ENCODE peak calls at places on chromosomes 5 and 9, in six cellular contexts. S, U, Y, C, F and K are unnamed samples.

GRCh38 chr9:125243792-125244260 is 2.7 kb upstream of the HSPA5 start:
- DNase-seq in F (no peak), U (no peak), Y (no peak), S (no peak), C (no peak), K (no peak)

GRCh38 chr5:7801898-7802614 is 48.9 kb downstream of the CFAP90 start:
- DNase-seq in S (no peak), U (no peak), Y (no peak), C (no peak), F (no peak), K (no peak)

GRCh38 chr9:92325991-92326500 is 293 bp downstream of the CENPP start:
- DNase-seq in F (no peak), U (no peak), S (no peak), Y (no peak), C (no peak), K (no peak)

GRCh38 chr9:135473972-135474543 is 5.5 kb upstream of the PPP1R26 start:
- DNase-seq in S (no peak), F (no peak), Y (no peak), U (no peak), C (no peak), K (no peak)

GRCh38 chr5:154440540-154440939 is 5.3 kb upstream of the SAP30L start:
- DNase-seq in Y (no peak), S (no peak), U (no peak), F (no peak), C (no peak), K (no peak)

GRCh38 chr5:164370841-164371240 is 865.4 kb downstream of the MAT2B start:
- DNase-seq in S (no peak), Y (no peak), U (no peak), C (no peak), F (no peak), K (no peak)

GRCh38 chr9:95740217-95741004 is 135.1 kb upstream of the ERCC6L2 start:
- DNase-seq in U (no peak), F (no peak), S (no peak), Y (no peak), C (no peak), K (no peak)

GRCh38 chr9:110021891-110022290 is 186.1 kb downstream of the C9orf152 start:
- DNase-seq in F (no peak), C (no peak), Y (no peak), U (no peak), S (no peak), K (no peak)

GRCh38 chr9:111959468-111959941 is 62.9 kb downstream of the UGCG start:
- DNase-seq in S (no peak), F (no peak), U (no peak), C (no peak), Y (peak), K (no peak)

GRCh38 chr9:16213781-16214515 is 656.5 kb downstream of the BNC2 start:
- DNase-seq in C (no peak), F (no peak), U (no peak), S (peak), Y (peak), K (peak)

GRCh38 chr9:4301971-4302427 is 2.1 kb upstream of the GLIS3 start:
- DNase-seq in F (no peak), C (no peak), U (no peak), S (peak), Y (no peak), K (peak)

GRCh38 chr5:78779771-78780616 is 131.4 kb upstream of the LHFPL2 start:
- DNase-seq in C (no peak), U (no peak), Y (no peak), S (no peak), F (no peak), K (no peak)

GRCh38 chr5:55622460-55622859 is 87.7 kb upstream of the PLPP1 start:
- DNase-seq in C (no peak), U (no peak), S (no peak), F (no peak), Y (no peak), K (no peak)

GRCh38 chr9:2711716-2712115 is 5.6 kb upstream of the KCNV2 start:
- DNase-seq in Y (no peak), S (no peak), F (no peak), C (no peak), U (no peak), K (no peak)

GRCh38 chr9:37747271-37747753 is 6.3 kb upstream of the TRMT10B start:
- DNase-seq in U (no peak), S (peak), C (no peak), Y (peak), F (peak), K (no peak)

GRCh38 chr5:137699291-137700281 is 36.3 kb downstream of the KLHL3 start:
- DNase-seq in F (no peak), Y (no peak), C (no peak), S (no peak), U (no peak), K (no peak)

GRCh38 chr5:78984611-78985406 is at the start of gene ARSB:
- DNase-seq in U (peak), S (peak), Y (peak), C (peak), F (peak), K (peak)

GRCh38 chr9:114387678-114388431 is at the start of gene AKNA:
- DNase-seq in U (peak), S (peak), Y (peak), F (no peak), C (peak), K (peak)

GRCh38 chr5:92629574-92629973 is 951.4 kb downstream of the NR2F1-AS1 start:
- DNase-seq in U (no peak), F (no peak), C (no peak), S (no peak), Y (no peak), K (no peak)

GRCh38 chr5:72204946-72205345 is 97.7 kb downstream of the MAP1B start:
- DNase-seq in Y (no peak), U (no peak), F (no peak), S (no peak), C (no peak), K (no peak)

GRCh38 chr5:77449981-77450380 is 42.1 kb downstream of the WDR41 start:
- DNase-seq in U (no peak), C (no peak), S (no peak), Y (no peak), F (no peak), K (no peak)

GRCh38 chr5:40198736-40199135 is 481.0 kb upstream of the PTGER4 start:
- DNase-seq in Y (no peak), U (no peak), F (no peak), C (no peak), S (no peak), K (no peak)

GRCh38 chr5:177416334-177416733 is 7.0 kb upstream of the F12 start:
- DNase-seq in C (no peak), Y (no peak), F (no peak), S (peak), U (no peak), K (no peak)

DNA sequence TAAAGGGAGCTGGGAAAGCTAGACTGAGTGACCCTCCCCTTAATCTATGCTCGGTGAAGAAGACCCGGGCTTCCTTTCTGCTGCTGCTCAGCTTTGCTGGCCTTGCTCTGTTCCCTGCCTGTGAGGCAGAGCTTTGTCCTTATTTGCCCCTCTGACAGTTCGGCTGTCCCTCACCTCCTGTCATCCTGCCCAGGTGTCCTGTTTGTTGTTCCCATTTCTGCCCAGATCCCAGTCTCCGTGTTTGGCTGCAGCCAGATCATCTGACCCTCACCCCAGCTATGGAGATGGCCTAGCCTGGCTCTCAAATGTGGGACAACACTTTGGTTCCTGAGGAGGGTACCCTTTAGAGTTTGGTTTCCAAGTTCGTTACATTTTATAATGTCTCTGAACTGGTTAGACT is 20.2 kb downstream of the OTULIN start:
- DNase-seq in Y (no peak), U (no peak), F (no peak), S (no peak), C (no peak), K (no peak)
- H3K27ac ChIP-seq in Y (peak), U (peak), F (no peak), S (no peak), C (no peak), K (no peak)

GRCh38 chr5:62340392-62340791 is 34.4 kb downstream of the KIF2A start:
- DNase-seq in Y (no peak), U (no peak), F (peak), C (no peak), S (no peak), K (no peak)
- TF ChIP-seq CTCF in Y (no peak), U (no peak), F (peak), C (peak), S (no peak), K (no peak)

GRCh38 chr9:27785714-27786100 is 212.4 kb upstream of the C9orf72 start:
- DNase-seq in Y (no peak), S (no peak), C (no peak), F (no peak), U (no peak), K (no peak)

GRCh38 chr9:27787941-27788340 is 214.7 kb upstream of the C9orf72 start:
- DNase-seq in S (no peak), F (no peak), Y (no peak), C (no peak), U (no peak), K (no peak)

GRCh38 chr9:27784999-27785713 is 211.9 kb upstream of the C9orf72 start:
- DNase-seq in F (no peak), Y (no peak), C (no peak), S (no peak), U (no peak), K (no peak)
- H3K27ac ChIP-seq in F (no peak), Y (no peak), C (no peak), S (no peak), U (no peak), K (no peak)

GRCh38 chr5:150636391-150637244 is 3.8 kb upstream of the SYNPO start:
- DNase-seq in U (no peak), F (no peak), S (peak), C (no peak), Y (peak), K (no peak)
- TF ChIP-seq CTCF in U (no peak), F (no peak), S (no peak), C (no peak), Y (no peak), K (no peak)

GRCh38 chr9:77756449-77756848 is 108.3 kb upstream of the GNA14 start:
- DNase-seq in S (no peak), F (no peak), Y (no peak), C (no peak), U (no peak), K (no peak)

GRCh38 chr9:77764894-77765780 is 117.0 kb upstream of the GNA14 start:
- DNase-seq in U (no peak), Y (no peak), F (no peak), S (no peak), C (no peak), K (no peak)

GRCh38 chr9:77763566-77763965 is 115.4 kb upstream of the GNA14 start:
- DNase-seq in C (no peak), Y (no peak), U (no peak), S (no peak), F (no peak), K (no peak)

DNA sequence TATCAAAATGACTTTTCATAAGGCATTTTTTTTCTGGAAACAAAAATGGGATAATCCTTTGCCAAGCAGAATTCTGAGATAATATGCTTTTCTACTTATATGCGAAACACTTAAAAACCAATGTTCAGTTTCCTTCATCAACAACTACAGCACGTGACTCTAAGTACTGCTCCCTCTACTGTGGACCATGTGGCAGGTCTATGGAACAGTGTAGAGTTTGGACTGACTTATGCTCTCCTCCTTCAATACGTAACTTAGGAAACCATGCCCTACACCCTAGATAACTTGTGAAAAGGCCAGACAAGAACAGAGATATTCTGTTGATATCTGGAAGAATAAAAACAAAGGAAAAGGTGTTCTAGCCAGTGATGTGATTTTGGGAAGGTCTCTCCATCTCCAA is 111.3 kb upstream of the GNA14 start:
- DNase-seq in U (no peak), Y (no peak), C (no peak), F (no peak), S (no peak), K (no peak)
- H3K27ac ChIP-seq in U (no peak), Y (no peak), C (no peak), F (no peak), S (no peak), K (no peak)

DNA sequence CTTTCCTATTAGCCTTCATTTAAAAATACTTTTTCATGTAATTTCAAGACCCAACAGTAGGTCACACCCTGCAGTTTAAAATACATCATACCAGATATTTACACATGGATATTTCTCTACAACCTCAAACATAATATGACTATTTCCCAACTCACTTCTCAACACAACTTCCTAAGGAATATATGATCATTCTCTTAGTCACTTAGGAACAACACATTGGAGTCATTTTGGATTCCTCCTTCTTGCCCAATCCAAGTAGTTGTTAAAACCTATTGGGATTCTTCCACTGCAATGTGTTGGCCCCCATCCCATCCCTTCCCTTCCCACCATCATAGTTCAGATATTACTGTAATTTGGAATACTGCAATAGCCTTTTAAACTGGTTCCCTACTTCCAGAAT is 145.5 kb downstream of the DCP2 start:
- DNase-seq in S (no peak), C (no peak), F (no peak), Y (no peak), U (no peak), K (no peak)
- TF ChIP-seq CTCF in S (no peak), C (no peak), F (no peak), Y (no peak), U (no peak), K (no peak)

GRCh38 chr5:151222054-151222768 is 1.7 kb downstream of the CCDC69 start:
- DNase-seq in U (no peak), F (no peak), C (no peak), Y (no peak), S (no peak), K (no peak)

GRCh38 chr5:151218177-151218576 is 5.7 kb downstream of the CCDC69 start:
- DNase-seq in S (no peak), U (no peak), F (no peak), Y (no peak), C (no peak), K (no peak)

GRCh38 chr5:151221574-151221973 is 2.3 kb downstream of the CCDC69 start:
- DNase-seq in F (no peak), U (no peak), C (no peak), S (no peak), Y (no peak), K (no peak)

GRCh38 chr5:151219138-151219537 is 4.8 kb downstream of the CCDC69 start:
- DNase-seq in Y (no peak), F (no peak), C (no peak), U (no peak), S (no peak), K (no peak)

DNA sequence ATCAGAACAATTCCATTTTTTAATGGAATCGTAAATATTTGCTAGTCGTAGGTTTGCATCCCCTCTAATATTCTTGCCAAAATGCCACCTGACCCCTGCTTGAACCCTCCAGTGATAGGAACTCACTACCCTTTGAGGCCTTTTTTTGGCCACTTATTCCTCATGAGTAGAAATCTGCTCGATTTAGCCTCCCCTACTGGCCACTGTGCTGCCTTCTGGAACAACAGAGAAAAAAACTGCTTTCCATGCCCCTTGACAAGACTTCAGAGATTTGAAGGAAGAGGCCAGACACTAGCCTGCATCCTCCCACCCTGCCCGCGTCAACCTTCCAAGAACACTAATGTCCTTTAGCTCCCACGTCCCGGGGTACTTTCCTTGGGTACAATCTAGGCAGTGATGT is 4.1 kb downstream of the CCDC69 start:
- DNase-seq in C (no peak), Y (no peak), F (no peak), S (no peak), U (no peak), K (no peak)
- H3K27ac ChIP-seq in C (peak), Y (peak), F (no peak), S (peak), U (no peak), K (peak)

GRCh38 chr9:6843742-6844141 is 86.0 kb downstream of the KDM4C start:
- DNase-seq in C (no peak), S (no peak), Y (no peak), F (no peak), U (no peak), K (no peak)

GRCh38 chr9:6842584-6842947 is 84.8 kb downstream of the KDM4C start:
- DNase-seq in C (no peak), F (no peak), U (no peak), Y (no peak), S (no peak), K (no peak)

GRCh38 chr9:6845128-6845826 is 87.5 kb downstream of the KDM4C start:
- DNase-seq in F (no peak), U (no peak), Y (no peak), C (no peak), S (no peak), K (no peak)

GRCh38 chr9:6845881-6846280 is 88.1 kb downstream of the KDM4C start:
- DNase-seq in C (no peak), S (no peak), U (no peak), F (no peak), Y (no peak), K (no peak)
- TF ChIP-seq CTCF in C (no peak), S (no peak), U (no peak), F (no peak), Y (peak), K (no peak)

DNA sequence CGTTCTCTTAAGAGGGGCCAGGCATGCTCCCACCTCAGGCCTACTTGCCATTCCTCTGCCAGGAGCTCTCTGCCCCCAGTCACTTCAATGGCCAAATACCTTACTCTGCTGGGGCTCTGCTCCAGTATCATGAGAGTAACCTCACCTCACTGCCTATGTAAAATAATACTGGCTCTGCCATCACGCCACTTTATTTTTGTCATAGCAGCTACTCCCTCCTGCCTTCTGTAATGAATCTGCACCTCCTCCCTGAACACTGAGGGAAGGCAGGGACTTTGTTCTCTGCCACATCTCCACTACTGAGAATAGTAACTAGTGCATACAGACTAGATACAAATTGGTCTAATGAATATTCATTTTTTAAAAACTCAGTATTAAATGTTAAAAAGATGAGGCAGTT is 33.8 kb downstream of the MACROH2A1 start:
- DNase-seq in S (no peak), C (no peak), Y (no peak), U (no peak), F (no peak), K (no peak)
- H3K27ac ChIP-seq in S (peak), C (peak), Y (peak), U (no peak), F (no peak), K (no peak)

GRCh38 chr9:137838576-137838975 is 39.0 kb upstream of the CACNA1B start:
- DNase-seq in S (no peak), C (no peak), Y (no peak), F (no peak), U (no peak), K (no peak)

GRCh38 chr9:137837345-137838278 is 40.0 kb upstream of the CACNA1B start:
- DNase-seq in F (no peak), S (no peak), U (no peak), C (no peak), Y (no peak), K (no peak)

GRCh38 chr9:137836151-137836830 is 41.3 kb upstream of the CACNA1B start:
- DNase-seq in U (no peak), C (no peak), S (no peak), F (no peak), Y (no peak), K (no peak)

GRCh38 chr9:137834846-137835546 is 42.6 kb upstream of the CACNA1B start:
- DNase-seq in Y (no peak), U (no peak), F (no peak), C (no peak), S (no peak), K (no peak)

GRCh38 chr9:137836831-137837241 is 40.7 kb upstream of the CACNA1B start:
- DNase-seq in U (no peak), F (no peak), C (no peak), Y (no peak), S (no peak), K (no peak)
- TF ChIP-seq CTCF in U (no peak), F (no peak), C (no peak), Y (no peak), S (no peak), K (no peak)